ENCODE peak calls at places on chromosomes 6 and 20, in eight cellular contexts. W, A, Q, O, C, F, M and G are unnamed samples.
A peak's percentile ranks its signal among the peaks of the same experiment; 100 is the strongest.

GRCh38 chr6:6583836-6584235 is 4.7 kb upstream of the LY86 start:
- DNase-seq in C (no peak), Q (no peak), O (no peak), M (no peak), W (no peak), A (no peak), F (no peak), G (no peak)

GRCh38 chr6:33248643-33248931 is 23.1 kb downstream of the VPS52 start:
- DNase-seq in C (no peak), F (no peak), M (no peak), Q (peak; percentile 61), W (no peak), O (peak; percentile 61), A (no peak), G (no peak)

GRCh38 chr20:14561733-14562132 is 224.3 kb upstream of the FLRT3 start:
- DNase-seq in A (no peak), F (no peak), C (no peak), M (no peak), Q (no peak), O (peak; percentile 0), W (no peak), G (no peak)

GRCh38 chr20:22430746-22431168 is 153.6 kb downstream of the FOXA2 start:
- DNase-seq in A (no peak), Q (no peak), O (no peak), W (no peak), C (no peak), F (no peak), M (no peak), G (no peak)

GRCh38 chr6:91719414-91719813 is 1132.5 kb upstream of the MAP3K7 start:
- DNase-seq in W (no peak), M (no peak), O (no peak), A (no peak), F (no peak), C (no peak), Q (no peak), G (no peak)

GRCh38 chr6:5490495-5491069 is 229.3 kb downstream of the FARS2 start:
- DNase-seq in W (no peak), C (no peak), O (no peak), A (no peak), F (no peak), M (no peak), Q (peak; percentile 86), G (no peak)

GRCh38 chr6:144063246-144063743 is 32.1 kb downstream of the SF3B5 start:
- DNase-seq in M (no peak), O (no peak), W (no peak), A (no peak), F (no peak), Q (no peak), C (no peak), G (no peak)

GRCh38 chr6:90068835-90069478 is 174.7 kb downstream of the GJA10 start:
- DNase-seq in F (no peak), W (no peak), C (no peak), A (no peak), O (peak; percentile 32), M (no peak), Q (no peak), G (no peak)

GRCh38 chr20:63497946-63498935 is 642 bp downstream of the EEF1A2 start:
- DNase-seq in O (no peak), C (no peak), A (peak; percentile 49), M (no peak), F (no peak), W (no peak), Q (peak; percentile 27), G (no peak)

GRCh38 chr6:96704713-96705112 is 132.6 kb downstream of the GPR63 start:
- DNase-seq in W (no peak), O (no peak), F (no peak), C (no peak), A (no peak), M (no peak), Q (no peak), G (no peak)

GRCh38 chr20:51121901-51122412 is 99.0 kb upstream of the KCNG1 start:
- DNase-seq in C (no peak), O (no peak), Q (no peak), F (no peak), A (no peak), W (no peak), M (no peak), G (no peak)

GRCh38 chr20:40493071-40493470 is 196.0 kb downstream of the MAFB start:
- DNase-seq in M (no peak), A (no peak), Q (peak; percentile 55), O (peak; percentile 85), W (no peak), F (no peak), C (no peak), G (no peak)

GRCh38 chr20:41393705-41394066 is 27.1 kb upstream of the EMILIN3 start:
- DNase-seq in C (no peak), W (no peak), O (no peak), F (no peak), Q (no peak), A (no peak), M (no peak), G (no peak)

GRCh38 chr6:34531580-34532201 is 24.4 kb downstream of the SPDEF start:
- DNase-seq in O (peak; percentile 82), F (no peak), Q (no peak), M (peak; percentile 4), A (no peak), W (peak; percentile 56), C (no peak), G (no peak)

GRCh38 chr6:119173249-119174084 is 95.0 kb upstream of the FAM184A start:
- DNase-seq in O (no peak), W (no peak), C (no peak), F (no peak), M (no peak), Q (no peak), A (no peak), G (no peak)

GRCh38 chr6:56374841-56375369 is 127.5 kb upstream of the COL21A1 start:
- DNase-seq in W (no peak), A (no peak), C (no peak), O (peak; percentile 67), M (no peak), F (no peak), Q (no peak), G (no peak)

GRCh38 chr6:75147512-75147911 is 58.3 kb downstream of the COL12A1 start:
- DNase-seq in A (no peak), O (no peak), C (no peak), M (no peak), F (no peak), Q (no peak), W (peak; percentile 14), G (no peak)

GRCh38 chr20:12721636-12722035 is 287.1 kb upstream of the SPTLC3 start:
- DNase-seq in M (no peak), F (no peak), C (no peak), W (no peak), Q (no peak), O (no peak), A (no peak), G (no peak)

GRCh38 chr20:48120120-48120519 is 334.8 kb upstream of the SULF2 start:
- DNase-seq in O (peak; percentile 32), W (no peak), M (no peak), Q (no peak), A (no peak), F (no peak), C (no peak), G (no peak)

GRCh38 chr6:66662196-66662595 is 955.2 kb upstream of the EYS start:
- DNase-seq in A (no peak), F (no peak), O (peak; percentile 58), W (no peak), Q (no peak), M (no peak), C (no peak), G (no peak)

GRCh38 chr6:111113731-111114438 is 26.6 kb downstream of the SLC16A10 start:
- DNase-seq in A (no peak), O (peak; percentile 77), Q (no peak), W (no peak), F (no peak), C (no peak), M (no peak), G (no peak)

GRCh38 chr6:83247471-83247870 is 54.3 kb downstream of the RWDD2A start:
- DNase-seq in F (no peak), O (no peak), C (no peak), Q (no peak), M (no peak), W (no peak), A (no peak), G (no peak)

GRCh38 chr6:684831-685636 is 7.9 kb downstream of the EXOC2 start:
- DNase-seq in W (peak; percentile 69), O (peak; percentile 47), A (no peak), M (no peak), C (no peak), F (no peak), Q (no peak), G (no peak)

GRCh38 chr6:136788069-136788902 is 4.0 kb downstream of the MAP3K5 start:
- DNase-seq in C (no peak), A (no peak), F (no peak), Q (no peak), W (no peak), O (peak; percentile 81), M (no peak), G (no peak)